ENCODE peak calls at places on chromosomes 12 and 14, in seven cellular contexts. M, Z, P, V, J, I and T are unnamed samples.

GRCh38 chr12:82089369-82090121 is 268.6 kb downstream of the CCDC59 start:
- DNase-seq in I (no peak), V (no peak), J (no peak), P (no peak), Z (no peak), M (no peak), T (no peak)

GRCh38 chr14:55715889-55716288 is 135.9 kb downstream of the KTN1 start:
- DNase-seq in M (peak; percentile 89), J (no peak), P (peak; percentile 89), V (no peak), I (no peak), Z (peak; percentile 67), T (peak; percentile 87)

GRCh38 chr12:106118-106561 is 39.6 kb downstream of the IQSEC3 start:
- DNase-seq in J (no peak), P (peak; percentile 32), Z (no peak), M (no peak), I (no peak), V (no peak), T (peak; percentile 41)

GRCh38 chr12:54162741-54163140 is 26.0 kb downstream of the SMUG1 start:
- DNase-seq in P (no peak), V (no peak), J (no peak), M (no peak), Z (no peak), I (no peak), T (no peak)

GRCh38 chr12:120093592-120094355 is 22.8 kb downstream of the RAB35 start:
- DNase-seq in I (no peak), J (peak; percentile 45), M (no peak), Z (no peak), P (no peak), V (no peak), T (peak; percentile 11)

GRCh38 chr12:112179341-112179740 is 54.0 kb downstream of the TRAFD1 start:
- DNase-seq in Z (no peak), J (no peak), I (no peak), V (no peak), P (no peak), M (no peak), T (no peak)

GRCh38 chr14:59395672-59396071 is 69.5 kb downstream of the GPR135 start:
- DNase-seq in V (no peak), J (no peak), P (peak; percentile 36), Z (no peak), M (no peak), I (no peak), T (no peak)

GRCh38 chr14:52399104-52399503 is 85.0 kb downstream of the PTGER2 start:
- DNase-seq in J (no peak), M (no peak), P (no peak), Z (no peak), V (no peak), I (no peak), T (no peak)

GRCh38 chr14:36254020-36254614 is 66.3 kb downstream of the MBIP start:
- DNase-seq in V (no peak), J (no peak), M (no peak), I (no peak), P (peak; percentile 23), Z (peak; percentile 29), T (peak; percentile 17)

GRCh38 chr12:53955776-53956250 is 1.1 kb downstream of the HOXC12 start:
- DNase-seq in P (no peak), Z (no peak), J (no peak), V (no peak), M (no peak), I (no peak), T (no peak)

GRCh38 chr12:49984476-49984890 is 11.7 kb downstream of the AQP6 start:
- DNase-seq in V (no peak), J (no peak), P (no peak), I (no peak), M (no peak), Z (no peak), T (no peak)

GRCh38 chr12:112939761-112940357 is 1.6 kb downstream of the OAS3 start:
- DNase-seq in M (no peak), V (no peak), I (no peak), P (no peak), J (no peak), Z (no peak), T (no peak)

GRCh38 chr14:89828473-89829200 is 125.9 kb downstream of the EFCAB11 start:
- DNase-seq in P (no peak), I (no peak), M (no peak), V (no peak), Z (no peak), J (no peak), T (peak; percentile 86)

GRCh38 chr12:78115889-78116288 is 285.2 kb downstream of the NAV3 start:
- DNase-seq in I (no peak), Z (peak; percentile 28), P (peak; percentile 13), J (no peak), V (no peak), M (no peak), T (peak; percentile 8)

GRCh38 chr14:75831971-75832370 is 149.8 kb downstream of the TGFB3 start:
- DNase-seq in P (peak; percentile 75), Z (no peak), V (no peak), I (no peak), J (no peak), M (peak; percentile 54), T (peak; percentile 73)

GRCh38 chr14:68191567-68192321 is 372.2 kb downstream of the RAD51B start:
- DNase-seq in Z (peak; percentile 66), P (peak; percentile 58), J (no peak), V (no peak), I (no peak), M (peak; percentile 18), T (peak; percentile 47)

GRCh38 chr12:96093543-96094196 is 58.3 kb upstream of the LTA4H start:
- DNase-seq in M (no peak), J (no peak), V (no peak), P (no peak), I (no peak), Z (no peak), T (no peak)

GRCh38 chr14:54453252-54453651 is 12.1 kb upstream of the CNIH1 start:
- DNase-seq in V (no peak), J (no peak), P (no peak), I (no peak), M (no peak), Z (no peak), T (no peak)

GRCh38 chr14:34365309-34365915 is 96.6 kb downstream of the SPTSSA start:
- DNase-seq in M (peak; percentile 54), I (no peak), Z (peak; percentile 61), P (peak; percentile 35), J (no peak), V (no peak), T (peak; percentile 37)

GRCh38 chr12:122790393-122791075 is 16.2 kb downstream of the CCDC62 start:
- DNase-seq in Z (no peak), M (peak; percentile 1), I (no peak), P (peak; percentile 55), V (no peak), J (peak; percentile 44), T (peak; percentile 7)

GRCh38 chr12:10959777-10960176 is 20.7 kb upstream of the TAS2R14 start:
- DNase-seq in M (no peak), Z (peak; percentile 16), I (no peak), J (no peak), P (no peak), V (no peak), T (no peak)